ENCODE peak calls at places on chromosomes 11 and 22, in eight cellular contexts. One of them, this sample, is unnamed.

GRCh38 chr11:31656051-31656450 is 146.5 kb downstream of the ELP4 start:
- DNase-seq in CD4-positive, alpha-beta T cell: no peak
- DNase-seq in pancreas: no peak
- DNase-seq in AG09319: no peak
- DNase-seq in astrocyte of the cerebellum: no peak
- DNase-seq in bronchial epithelial cell: peak
- DNase-seq in heart left ventricle: no peak
- DNase-seq in right lobe of liver: no peak
- DNase-seq in this sample: no peak

GRCh38 chr11:102306817-102307814 is 10.2 kb upstream of the BIRC3 start:
- DNase-seq in AG09319: no peak
- DNase-seq in pancreas: no peak
- DNase-seq in right lobe of liver: no peak
- DNase-seq in bronchial epithelial cell: peak
- DNase-seq in heart left ventricle: no peak
- DNase-seq in astrocyte of the cerebellum: no peak
- DNase-seq in CD4-positive, alpha-beta T cell: peak
- DNase-seq in this sample: no peak

GRCh38 chr11:66329165-66329673 is 7.0 kb downstream of the RIN1 start:
- DNase-seq in heart left ventricle: no peak
- DNase-seq in astrocyte of the cerebellum: no peak
- DNase-seq in right lobe of liver: no peak
- DNase-seq in AG09319: no peak
- DNase-seq in pancreas: no peak
- DNase-seq in bronchial epithelial cell: no peak
- DNase-seq in CD4-positive, alpha-beta T cell: no peak
- DNase-seq in this sample: no peak

GRCh38 chr22:26547837-26548236 is 35.6 kb upstream of the TFIP11 start:
- DNase-seq in bronchial epithelial cell: no peak
- DNase-seq in astrocyte of the cerebellum: no peak
- DNase-seq in right lobe of liver: no peak
- DNase-seq in pancreas: no peak
- DNase-seq in CD4-positive, alpha-beta T cell: no peak
- DNase-seq in AG09319: no peak
- DNase-seq in heart left ventricle: no peak
- DNase-seq in this sample: no peak

GRCh38 chr11:93560534-93560933 is 17.3 kb upstream of the SMCO4 start:
- DNase-seq in heart left ventricle: no peak
- DNase-seq in AG09319: no peak
- DNase-seq in bronchial epithelial cell: no peak
- DNase-seq in pancreas: no peak
- DNase-seq in astrocyte of the cerebellum: no peak
- DNase-seq in right lobe of liver: no peak
- DNase-seq in CD4-positive, alpha-beta T cell: no peak
- DNase-seq in this sample: no peak

GRCh38 chr11:11996321-11997174 is 11.9 kb downstream of the DKK3 start:
- DNase-seq in right lobe of liver: no peak
- DNase-seq in pancreas: no peak
- DNase-seq in CD4-positive, alpha-beta T cell: no peak
- DNase-seq in AG09319: no peak
- DNase-seq in bronchial epithelial cell: peak
- DNase-seq in astrocyte of the cerebellum: no peak
- DNase-seq in heart left ventricle: no peak
- DNase-seq in this sample: no peak

GRCh38 chr22:30572840-30573593 is 1.4 kb downstream of the GAL3ST1 start:
- DNase-seq in heart left ventricle: no peak
- DNase-seq in pancreas: peak
- DNase-seq in astrocyte of the cerebellum: no peak
- DNase-seq in CD4-positive, alpha-beta T cell: no peak
- DNase-seq in bronchial epithelial cell: no peak
- DNase-seq in right lobe of liver: no peak
- DNase-seq in AG09319: no peak
- DNase-seq in this sample: no peak

GRCh38 chr11:133318221-133318620 is 214.1 kb downstream of the OPCML start:
- DNase-seq in astrocyte of the cerebellum: no peak
- DNase-seq in bronchial epithelial cell: no peak
- DNase-seq in CD4-positive, alpha-beta T cell: no peak
- DNase-seq in pancreas: no peak
- DNase-seq in heart left ventricle: no peak
- DNase-seq in right lobe of liver: no peak
- DNase-seq in AG09319: no peak
- DNase-seq in this sample: no peak

GRCh38 chr11:66467034-66467659 is 442 bp downstream of the PELI3 start:
- DNase-seq in pancreas: no peak
- DNase-seq in heart left ventricle: no peak
- DNase-seq in CD4-positive, alpha-beta T cell: no peak
- DNase-seq in AG09319: no peak
- DNase-seq in right lobe of liver: no peak
- DNase-seq in bronchial epithelial cell: peak
- DNase-seq in astrocyte of the cerebellum: no peak
- DNase-seq in this sample: no peak

GRCh38 chr11:58177409-58178054 is 11.3 kb upstream of the OR9Q2 start:
- DNase-seq in astrocyte of the cerebellum: no peak
- DNase-seq in heart left ventricle: no peak
- DNase-seq in right lobe of liver: no peak
- DNase-seq in CD4-positive, alpha-beta T cell: no peak
- DNase-seq in AG09319: no peak
- DNase-seq in pancreas: no peak
- DNase-seq in bronchial epithelial cell: no peak
- DNase-seq in this sample: no peak

GRCh38 chr22:33789690-33790253 is 130.5 kb downstream of the LARGE1 start:
- DNase-seq in bronchial epithelial cell: no peak
- DNase-seq in heart left ventricle: no peak
- DNase-seq in right lobe of liver: no peak
- DNase-seq in AG09319: no peak
- DNase-seq in CD4-positive, alpha-beta T cell: no peak
- DNase-seq in pancreas: no peak
- DNase-seq in astrocyte of the cerebellum: no peak
- DNase-seq in this sample: no peak

GRCh38 chr11:1570531-1570895 is 1.6 kb downstream of the DUSP8 start:
- DNase-seq in heart left ventricle: peak
- DNase-seq in astrocyte of the cerebellum: no peak
- DNase-seq in right lobe of liver: no peak
- DNase-seq in pancreas: peak
- DNase-seq in AG09319: no peak
- DNase-seq in CD4-positive, alpha-beta T cell: no peak
- DNase-seq in bronchial epithelial cell: no peak
- DNase-seq in this sample: no peak

GRCh38 chr11:16167706-16168487 is 188.4 kb downstream of the SOX6 start:
- DNase-seq in AG09319: no peak
- DNase-seq in right lobe of liver: no peak
- DNase-seq in bronchial epithelial cell: no peak
- DNase-seq in pancreas: no peak
- DNase-seq in heart left ventricle: no peak
- DNase-seq in astrocyte of the cerebellum: no peak
- DNase-seq in CD4-positive, alpha-beta T cell: no peak
- DNase-seq in this sample: no peak

GRCh38 chr11:16169946-16170345 is 186.4 kb downstream of the SOX6 start:
- DNase-seq in right lobe of liver: no peak
- DNase-seq in pancreas: no peak
- DNase-seq in bronchial epithelial cell: no peak
- DNase-seq in heart left ventricle: no peak
- DNase-seq in CD4-positive, alpha-beta T cell: no peak
- DNase-seq in AG09319: no peak
- DNase-seq in astrocyte of the cerebellum: no peak
- DNase-seq in this sample: no peak

GRCh38 chr11:16171882-16172281 is 184.5 kb downstream of the SOX6 start:
- DNase-seq in bronchial epithelial cell: no peak
- DNase-seq in AG09319: no peak
- DNase-seq in right lobe of liver: no peak
- DNase-seq in CD4-positive, alpha-beta T cell: no peak
- DNase-seq in heart left ventricle: no peak
- DNase-seq in astrocyte of the cerebellum: no peak
- DNase-seq in pancreas: no peak
- DNase-seq in this sample: no peak

GRCh38 chr11:16170448-16170847 is 185.9 kb downstream of the SOX6 start:
- DNase-seq in pancreas: no peak
- DNase-seq in CD4-positive, alpha-beta T cell: no peak
- DNase-seq in astrocyte of the cerebellum: no peak
- DNase-seq in right lobe of liver: no peak
- DNase-seq in heart left ventricle: no peak
- DNase-seq in AG09319: no peak
- DNase-seq in bronchial epithelial cell: no peak
- DNase-seq in this sample: no peak

DNA sequence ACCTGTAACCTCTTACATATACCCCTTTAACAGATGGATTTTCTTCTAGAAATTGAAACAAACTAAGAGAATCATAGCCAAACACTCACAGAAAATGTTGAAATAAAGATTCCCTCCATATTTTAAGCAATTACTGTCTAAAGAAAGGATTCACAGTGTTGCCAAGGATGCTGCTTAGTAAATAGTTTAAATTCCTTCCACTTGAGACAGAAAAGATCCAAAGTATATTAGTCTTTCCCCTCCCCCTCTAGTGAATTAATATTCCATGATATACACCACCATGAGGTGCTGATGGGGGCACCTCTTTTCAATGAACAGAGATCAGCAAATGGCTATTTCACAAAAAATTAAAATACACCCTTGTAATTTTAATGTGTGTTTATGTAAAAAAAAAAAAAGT is 186.8 kb downstream of the SOX6 start:
- DNase-seq in bronchial epithelial cell: no peak
- DNase-seq in CD4-positive, alpha-beta T cell: no peak
- DNase-seq in heart left ventricle: no peak
- DNase-seq in right lobe of liver: no peak
- DNase-seq in pancreas: no peak
- DNase-seq in astrocyte of the cerebellum: no peak
- DNase-seq in AG09319: no peak
- DNase-seq in this sample: no peak
- TF ChIP-seq CTCF in bronchial epithelial cell: no peak
- TF ChIP-seq CTCF in CD4-positive, alpha-beta T cell: no peak
- TF ChIP-seq CTCF in heart left ventricle: no peak
- TF ChIP-seq CTCF in right lobe of liver: no peak
- TF ChIP-seq CTCF in pancreas: no peak
- TF ChIP-seq CTCF in astrocyte of the cerebellum: no peak
- TF ChIP-seq CTCF in AG09319: no peak
- TF ChIP-seq CTCF in this sample: no peak

GRCh38 chr22:45246060-45246985 is 5.6 kb upstream of the KIAA0930 start:
- DNase-seq in astrocyte of the cerebellum: peak
- DNase-seq in CD4-positive, alpha-beta T cell: no peak
- DNase-seq in AG09319: peak
- DNase-seq in bronchial epithelial cell: peak
- DNase-seq in pancreas: peak
- DNase-seq in right lobe of liver: peak
- DNase-seq in heart left ventricle: no peak
- DNase-seq in this sample: no peak

GRCh38 chr22:45240810-45241631 is at the start of gene KIAA0930:
- DNase-seq in heart left ventricle: peak
- DNase-seq in astrocyte of the cerebellum: peak
- DNase-seq in AG09319: peak
- DNase-seq in bronchial epithelial cell: no peak
- DNase-seq in pancreas: peak
- DNase-seq in CD4-positive, alpha-beta T cell: peak
- DNase-seq in right lobe of liver: peak
- DNase-seq in this sample: peak

GRCh38 chr22:45240137-45240809 is 421 bp downstream of the KIAA0930 start:
- DNase-seq in AG09319: no peak
- DNase-seq in pancreas: no peak
- DNase-seq in CD4-positive, alpha-beta T cell: peak
- DNase-seq in astrocyte of the cerebellum: no peak
- DNase-seq in right lobe of liver: no peak
- DNase-seq in heart left ventricle: no peak
- DNase-seq in bronchial epithelial cell: no peak
- DNase-seq in this sample: no peak

GRCh38 chr22:45239378-45240136 is 1.1 kb downstream of the KIAA0930 start:
- DNase-seq in AG09319: no peak
- DNase-seq in right lobe of liver: no peak
- DNase-seq in astrocyte of the cerebellum: no peak
- DNase-seq in heart left ventricle: no peak
- DNase-seq in pancreas: no peak
- DNase-seq in bronchial epithelial cell: no peak
- DNase-seq in CD4-positive, alpha-beta T cell: no peak
- DNase-seq in this sample: no peak

DNA sequence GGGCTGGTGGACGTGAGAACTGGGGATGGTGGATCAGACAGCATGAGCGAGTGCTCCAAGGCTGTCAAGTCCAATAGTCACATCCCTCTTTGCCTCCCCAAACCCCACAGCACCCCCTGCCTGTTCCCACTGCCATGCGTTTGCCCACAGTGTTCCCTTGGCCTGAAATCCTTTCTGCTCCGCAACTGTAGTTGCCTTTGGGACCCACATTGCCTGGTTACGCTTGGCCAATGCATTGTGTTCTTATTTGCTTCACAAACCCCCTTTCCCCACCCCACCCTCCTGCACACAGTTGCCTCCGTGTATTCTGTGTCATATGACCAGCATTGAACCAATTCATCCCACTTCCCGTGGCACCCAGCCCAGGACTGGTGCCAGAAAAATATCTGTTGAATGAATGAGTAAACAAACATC is 2.1 kb upstream of the KIAA0930 start:
- DNase-seq in heart left ventricle: no peak
- DNase-seq in bronchial epithelial cell: peak
- DNase-seq in CD4-positive, alpha-beta T cell: no peak
- DNase-seq in astrocyte of the cerebellum: no peak
- DNase-seq in right lobe of liver: no peak
- DNase-seq in AG09319: no peak
- DNase-seq in pancreas: peak
- DNase-seq in this sample: no peak
- TF ChIP-seq CTCF in heart left ventricle: peak
- TF ChIP-seq CTCF in bronchial epithelial cell: peak
- TF ChIP-seq CTCF in CD4-positive, alpha-beta T cell: no peak
- TF ChIP-seq CTCF in astrocyte of the cerebellum: no peak
- TF ChIP-seq CTCF in right lobe of liver: no peak
- TF ChIP-seq CTCF in AG09319: no peak
- TF ChIP-seq CTCF in pancreas: no peak
- TF ChIP-seq CTCF in this sample: peak

DNA sequence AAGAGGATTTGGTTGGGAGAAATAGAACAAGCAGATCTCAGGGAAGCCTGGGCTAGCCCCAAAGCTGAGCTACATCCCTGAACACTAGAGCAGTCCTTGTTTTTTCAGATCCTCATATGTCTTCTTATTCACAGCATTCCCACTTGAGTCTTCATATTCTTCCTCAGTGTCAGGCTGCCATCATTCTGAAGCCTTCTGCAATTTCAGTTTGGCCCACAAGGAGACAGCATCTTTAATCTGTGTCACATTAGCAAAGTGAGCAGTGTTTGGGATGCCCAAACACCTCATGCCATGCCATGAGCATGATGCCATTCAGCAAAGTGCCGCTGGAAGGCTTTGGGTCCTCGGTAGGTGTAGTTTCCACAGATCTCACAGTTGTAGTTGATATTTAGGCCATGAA is 56.6 kb downstream of the SCN3B start:
- DNase-seq in pancreas: no peak
- DNase-seq in astrocyte of the cerebellum: no peak
- DNase-seq in CD4-positive, alpha-beta T cell: no peak
- DNase-seq in right lobe of liver: no peak
- DNase-seq in AG09319: no peak
- DNase-seq in bronchial epithelial cell: no peak
- DNase-seq in heart left ventricle: no peak
- DNase-seq in this sample: no peak
- TF ChIP-seq CTCF in pancreas: no peak
- TF ChIP-seq CTCF in astrocyte of the cerebellum: no peak
- TF ChIP-seq CTCF in CD4-positive, alpha-beta T cell: no peak
- TF ChIP-seq CTCF in right lobe of liver: no peak
- TF ChIP-seq CTCF in AG09319: no peak
- TF ChIP-seq CTCF in bronchial epithelial cell: peak
- TF ChIP-seq CTCF in heart left ventricle: no peak
- TF ChIP-seq CTCF in this sample: no peak

DNA sequence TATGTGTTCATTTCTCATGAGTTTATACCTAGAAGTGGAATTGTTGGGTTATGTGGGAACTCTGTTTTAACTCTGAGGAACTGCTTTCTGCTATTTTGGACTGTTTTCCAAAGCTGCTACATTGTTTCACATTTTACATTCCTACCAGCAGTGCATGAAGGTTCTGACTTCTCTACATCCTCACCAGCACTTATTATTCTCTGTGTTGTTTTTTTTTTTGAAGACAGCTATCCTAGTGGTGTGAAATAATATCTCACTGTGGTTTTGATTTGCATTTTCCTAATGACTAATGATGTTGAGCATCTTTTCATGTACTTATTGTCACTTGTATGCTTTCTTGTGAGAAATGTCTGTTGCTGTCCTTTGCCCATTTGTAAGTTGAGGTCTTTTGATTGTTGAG is 169.9 kb downstream of the COMMD9 start:
- DNase-seq in pancreas: no peak
- DNase-seq in astrocyte of the cerebellum: no peak
- DNase-seq in AG09319: no peak
- DNase-seq in right lobe of liver: no peak
- DNase-seq in CD4-positive, alpha-beta T cell: no peak
- DNase-seq in heart left ventricle: no peak
- DNase-seq in bronchial epithelial cell: no peak
- DNase-seq in this sample: no peak
- TF ChIP-seq CTCF in pancreas: no peak
- TF ChIP-seq CTCF in astrocyte of the cerebellum: no peak
- TF ChIP-seq CTCF in AG09319: no peak
- TF ChIP-seq CTCF in right lobe of liver: no peak
- TF ChIP-seq CTCF in CD4-positive, alpha-beta T cell: no peak
- TF ChIP-seq CTCF in heart left ventricle: no peak
- TF ChIP-seq CTCF in bronchial epithelial cell: no peak
- TF ChIP-seq CTCF in this sample: no peak